ENCODE peak calls at places on chromosomes 13 and 19, in eight cellular contexts. T is fibroblast of lung, K is A549, Q is BE2C, Y is dorsolateral prefrontal cortex, W is osteoblast, Z is IMR-90, X is breast epithelium. M is an unnamed sample.

GRCh38 chr13:93002071-93002470 is 224.5 kb upstream of the GPC6 start:
- DNase-seq in T (peak), K (no peak), Q (no peak), Y (no peak), W (no peak), Z (no peak), X (no peak), M (peak)

GRCh38 chr19:1102407-1103106 is 1.2 kb upstream of the GPX4 start:
- DNase-seq in T (peak), K (no peak), Q (no peak), Y (no peak), W (peak), Z (peak), X (peak), M (peak)

GRCh38 chr13:73061478-73062275 is 2.9 kb downstream of the KLF5 start:
- DNase-seq in T (no peak), K (no peak), Q (no peak), Y (no peak), W (peak), Z (no peak), X (no peak), M (no peak)

GRCh38 chr13:35649162-35649561 is 172.7 kb upstream of the MAB21L1 start:
- DNase-seq in T (peak), K (no peak), Q (no peak), Y (no peak), W (no peak), Z (peak), X (no peak), M (peak)

GRCh38 chr19:4911314-4911713 is 2.0 kb downstream of the UHRF1 start:
- DNase-seq in T (peak), K (no peak), Q (no peak), Y (no peak), W (peak), Z (peak), X (no peak), M (no peak)

GRCh38 chr13:80527400-80527799 is 186.5 kb upstream of the SPRY2 start:
- DNase-seq in T (no peak), K (no peak), Q (peak), Y (no peak), W (no peak), Z (no peak), X (no peak), M (peak)

GRCh38 chr19:1163934-1164683 is 10.0 kb downstream of the SBNO2 start:
- DNase-seq in T (no peak), K (no peak), Q (no peak), Y (no peak), W (no peak), Z (no peak), X (no peak), M (no peak)

GRCh38 chr13:95643471-95643813 is 1.1 kb downstream of the DZIP1 start:
- DNase-seq in T (peak), K (no peak), Q (peak), Y (no peak), W (peak), Z (peak), X (no peak), M (peak)

GRCh38 chr19:55080915-55081772 is 5.5 kb downstream of the EPS8L1 start:
- DNase-seq in T (peak), K (peak), Q (peak), Y (no peak), W (peak), Z (peak), X (peak), M (peak)

GRCh38 chr19:9958451-9958850 is 22.1 kb upstream of the OLFM2 start:
- DNase-seq in T (peak), K (no peak), Q (no peak), Y (no peak), W (peak), Z (peak), X (peak), M (peak)

GRCh38 chr19:50777830-50778303 is 7.6 kb downstream of the GPR32 start:
- DNase-seq in T (no peak), K (no peak), Q (no peak), Y (no peak), W (peak), Z (peak), X (no peak), M (peak)

GRCh38 chr19:10353793-10354391 is 14.5 kb upstream of the ICAM3 start:
- DNase-seq in T (peak), K (no peak), Q (peak), Y (no peak), W (peak), Z (peak), X (no peak), M (peak)

GRCh38 chr19:17125728-17126677 is 50.4 kb downstream of the MYO9B start:
- DNase-seq in T (peak), K (no peak), Q (peak), Y (peak), W (peak), Z (peak), X (peak), M (peak)

GRCh38 chr13:50713849-50714248 is 129.6 kb downstream of the DLEU7 start:
- DNase-seq in T (peak), K (no peak), Q (no peak), Y (no peak), W (peak), Z (peak), X (no peak), M (peak)

GRCh38 chr13:72194531-72194930 is 327.5 kb upstream of the DACH1 start:
- DNase-seq in T (no peak), K (no peak), Q (peak), Y (no peak), W (no peak), Z (no peak), X (no peak), M (peak)

GRCh38 chr13:112900691-112901091 is 68.3 kb upstream of the MCF2L start:
- DNase-seq in T (no peak), K (no peak), Q (no peak), Y (no peak), W (peak), Z (no peak), X (no peak), M (no peak)

GRCh38 chr19:56144396-56144795 is 3.3 kb downstream of the ZNF444 start:
- DNase-seq in T (peak), K (no peak), Q (no peak), Y (no peak), W (peak), Z (no peak), X (no peak), M (no peak)

GRCh38 chr13:94658926-94659649 is 53.3 kb downstream of the SOX21 start:
- DNase-seq in T (no peak), K (peak), Q (no peak), Y (no peak), W (no peak), Z (no peak), X (no peak), M (peak)

GRCh38 chr13:42422681-42423080 is 150.7 kb downstream of the AKAP11 start:
- DNase-seq in T (no peak), K (no peak), Q (no peak), Y (no peak), W (no peak), Z (no peak), X (no peak), M (no peak)

GRCh38 chr19:32223106-32223505 is 122.3 kb upstream of the ZNF507 start:
- DNase-seq in T (no peak), K (no peak), Q (no peak), Y (no peak), W (no peak), Z (no peak), X (no peak), M (no peak)

GRCh38 chr19:40596608-40597328 is 4.4 kb upstream of the LTBP4 start:
- DNase-seq in T (peak), K (peak), Q (peak), Y (no peak), W (peak), Z (peak), X (no peak), M (peak)

GRCh38 chr13:22927008-22927393 is 253.8 kb upstream of the SGCG start:
- DNase-seq in T (no peak), K (no peak), Q (no peak), Y (no peak), W (no peak), Z (no peak), X (no peak), M (no peak)

DNA sequence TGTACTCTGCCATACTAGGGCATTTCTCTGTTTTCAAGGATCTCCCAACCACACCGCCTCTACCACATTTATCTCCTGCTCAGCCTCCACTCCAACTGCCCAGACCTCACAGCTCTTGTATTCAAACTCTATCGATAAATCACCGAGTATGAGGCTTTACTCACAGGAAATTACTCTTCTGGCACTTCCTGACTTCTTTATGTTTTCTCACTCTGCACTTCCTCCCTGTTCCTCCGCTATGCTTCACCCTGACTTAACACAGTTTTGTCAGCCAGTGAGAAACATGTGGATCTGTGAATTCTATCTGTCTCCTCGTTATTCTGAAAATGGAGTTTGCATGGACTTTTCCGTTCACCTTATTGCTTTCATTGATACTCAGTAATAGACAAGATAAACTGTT is 2.6 kb upstream of the CARD8 start:
- DNase-seq in T (peak), K (no peak), Q (no peak), Y (no peak), W (no peak), Z (no peak), X (no peak), M (no peak)
- H3K4me3 ChIP-seq in T (no peak), K (no peak), Q (no peak), Y (no peak), W (peak), Z (no peak), X (no peak), M (no peak)

GRCh38 chr13:111005364-111005763 is 90.5 kb upstream of the ANKRD10 start:
- DNase-seq in T (peak), K (peak), Q (no peak), Y (no peak), W (no peak), Z (peak), X (no peak), M (peak)
- H3K4me3 ChIP-seq in T (no peak), K (no peak), Q (no peak), Y (no peak), W (no peak), Z (no peak), X (no peak), M (no peak)

GRCh38 chr19:6671960-6672359 is 2.0 kb upstream of the TNFSF14 start:
- DNase-seq in T (no peak), K (no peak), Q (no peak), Y (no peak), W (no peak), Z (no peak), X (no peak), M (no peak)

GRCh38 chr19:6672693-6673290 is 2.8 kb upstream of the TNFSF14 start:
- DNase-seq in T (no peak), K (no peak), Q (no peak), Y (no peak), W (no peak), Z (no peak), X (no peak), M (no peak)

GRCh38 chr19:6676288-6676687 is 6.3 kb upstream of the TNFSF14 start:
- DNase-seq in T (no peak), K (no peak), Q (no peak), Y (no peak), W (no peak), Z (no peak), X (no peak), M (no peak)

GRCh38 chr19:6677495-6677894 is 7.5 kb upstream of the TNFSF14 start:
- DNase-seq in T (no peak), K (no peak), Q (no peak), Y (no peak), W (no peak), Z (no peak), X (no peak), M (no peak)

DNA sequence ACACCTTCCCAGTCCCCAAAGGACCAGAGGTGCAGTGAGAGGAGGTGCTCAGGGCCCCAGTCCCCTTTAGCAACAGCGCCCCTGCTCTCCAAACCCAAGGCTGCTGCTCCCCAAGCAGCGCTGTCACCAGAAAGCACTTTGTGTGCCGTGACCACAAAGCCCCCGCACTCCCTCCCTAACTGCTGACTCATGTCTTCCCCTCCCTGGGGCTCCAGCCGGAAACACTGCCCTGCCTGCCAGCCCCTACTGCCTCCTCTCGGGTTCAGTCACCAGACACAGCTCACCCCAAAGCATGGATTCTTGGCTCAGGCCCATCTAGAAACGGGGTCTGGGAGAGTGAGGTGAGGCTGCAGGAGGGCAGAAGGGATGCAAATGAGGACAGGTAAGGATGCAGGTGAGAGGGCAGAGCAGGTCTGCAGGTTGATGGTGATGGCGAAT is 4.9 kb upstream of the TNFSF14 start:
- DNase-seq in T (peak), K (peak), Q (no peak), Y (no peak), W (peak), Z (peak), X (peak), M (peak)
- H3K4me3 ChIP-seq in T (no peak), K (no peak), Q (no peak), Y (no peak), W (peak), Z (no peak), X (no peak), M (no peak)

DNA sequence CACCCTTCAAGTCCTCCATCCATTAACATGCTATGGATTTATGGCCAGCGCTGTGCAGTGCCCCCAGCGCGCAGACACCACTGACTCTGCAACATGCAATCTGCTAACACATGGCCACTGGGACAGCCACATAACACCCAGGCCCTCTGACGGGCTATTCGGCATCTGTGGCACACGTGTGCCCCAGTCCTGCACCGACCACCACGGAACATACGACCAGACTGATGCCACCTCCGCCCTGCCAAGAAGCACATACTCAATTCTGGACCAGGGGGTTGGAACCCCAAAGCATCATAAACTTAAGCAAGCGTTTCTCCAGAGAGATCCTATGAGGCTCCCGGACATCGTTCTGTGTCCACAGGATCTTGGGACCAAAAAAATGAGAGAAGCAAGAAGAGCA is 9.8 kb downstream of the STK24 start:
- DNase-seq in T (no peak), K (no peak), Q (no peak), Y (no peak), W (no peak), Z (no peak), X (no peak), M (no peak)
- H3K4me3 ChIP-seq in T (no peak), K (no peak), Q (no peak), Y (no peak), W (no peak), Z (no peak), X (no peak), M (no peak)

GRCh38 chr13:33722216-33722900 is 95.6 kb upstream of the RFC3 start:
- DNase-seq in T (no peak), K (no peak), Q (no peak), Y (no peak), W (no peak), Z (peak), X (no peak), M (peak)
- H3K4me3 ChIP-seq in T (peak), K (no peak), Q (no peak), Y (no peak), W (peak), Z (no peak), X (no peak), M (no peak)

M was measured in fibroblast of mammary gland.